ENCODE peak calls at places on chromosomes 4 and X, in nine cellular contexts. One of them, this sample, is unnamed.

GRCh38 chrX:40176256-40176978 is 78.7 kb upstream of the BCOR start:
- DNase-seq in choroid plexus epithelial cell: peak
- DNase-seq in right atrium auricular region: peak
- DNase-seq in suprapubic skin: peak
- DNase-seq in AG09309: no peak
- DNase-seq in A549: peak
- DNase-seq in CD8-positive, alpha-beta T cell: peak
- DNase-seq in uterus: peak
- DNase-seq in PC-3: peak
- DNase-seq in this sample: no peak

GRCh38 chr4:32645653-32646052 is 1925.5 kb downstream of the PCDH7 start:
- DNase-seq in choroid plexus epithelial cell: no peak
- DNase-seq in right atrium auricular region: no peak
- DNase-seq in suprapubic skin: no peak
- DNase-seq in AG09309: no peak
- DNase-seq in A549: no peak
- DNase-seq in CD8-positive, alpha-beta T cell: no peak
- DNase-seq in uterus: no peak
- DNase-seq in PC-3: no peak
- DNase-seq in this sample: no peak

GRCh38 chr4:15004701-15005301 is 2.5 kb downstream of the CPEB2 start:
- DNase-seq in choroid plexus epithelial cell: peak
- DNase-seq in right atrium auricular region: peak
- DNase-seq in suprapubic skin: peak
- DNase-seq in AG09309: no peak
- DNase-seq in A549: peak
- DNase-seq in CD8-positive, alpha-beta T cell: peak
- DNase-seq in uterus: peak
- DNase-seq in PC-3: peak
- DNase-seq in this sample: peak

GRCh38 chrX:12080265-12080664 is 58.0 kb upstream of the FRMPD4 start:
- DNase-seq in choroid plexus epithelial cell: peak
- DNase-seq in right atrium auricular region: no peak
- DNase-seq in suprapubic skin: no peak
- DNase-seq in AG09309: peak
- DNase-seq in A549: peak
- DNase-seq in CD8-positive, alpha-beta T cell: no peak
- DNase-seq in uterus: no peak
- DNase-seq in PC-3: peak
- DNase-seq in this sample: peak

GRCh38 chr4:183571350-183572076 is 66.7 kb downstream of the ING2 start:
- DNase-seq in choroid plexus epithelial cell: peak
- DNase-seq in right atrium auricular region: no peak
- DNase-seq in suprapubic skin: no peak
- DNase-seq in AG09309: no peak
- DNase-seq in A549: peak
- DNase-seq in CD8-positive, alpha-beta T cell: no peak
- DNase-seq in uterus: no peak
- DNase-seq in PC-3: peak
- DNase-seq in this sample: peak

GRCh38 chr4:169404959-169405358 is 134.2 kb upstream of the SH3RF1 start:
- DNase-seq in choroid plexus epithelial cell: peak
- DNase-seq in right atrium auricular region: no peak
- DNase-seq in suprapubic skin: no peak
- DNase-seq in AG09309: no peak
- DNase-seq in A549: peak
- DNase-seq in CD8-positive, alpha-beta T cell: no peak
- DNase-seq in uterus: no peak
- DNase-seq in PC-3: peak
- DNase-seq in this sample: peak

GRCh38 chr4:2962614-2963184 is 507 bp downstream of the NOP14 start:
- DNase-seq in choroid plexus epithelial cell: peak
- DNase-seq in right atrium auricular region: no peak
- DNase-seq in suprapubic skin: no peak
- DNase-seq in AG09309: no peak
- DNase-seq in A549: peak
- DNase-seq in CD8-positive, alpha-beta T cell: peak
- DNase-seq in uterus: no peak
- DNase-seq in PC-3: peak
- DNase-seq in this sample: peak

GRCh38 chr4:118954246-118954645 is 65.6 kb downstream of the SYNPO2 start:
- DNase-seq in choroid plexus epithelial cell: peak
- DNase-seq in right atrium auricular region: no peak
- DNase-seq in suprapubic skin: no peak
- DNase-seq in AG09309: no peak
- DNase-seq in A549: peak
- DNase-seq in CD8-positive, alpha-beta T cell: no peak
- DNase-seq in uterus: no peak
- DNase-seq in PC-3: peak
- DNase-seq in this sample: peak

GRCh38 chrX:140764401-140764919 is 54.9 kb downstream of the LINC00632 start:
- DNase-seq in choroid plexus epithelial cell: peak
- DNase-seq in right atrium auricular region: no peak
- DNase-seq in suprapubic skin: peak
- DNase-seq in AG09309: no peak
- DNase-seq in A549: peak
- DNase-seq in CD8-positive, alpha-beta T cell: no peak
- DNase-seq in uterus: peak
- DNase-seq in PC-3: peak
- DNase-seq in this sample: peak

GRCh38 chr4:177484613-177485021 is 42.4 kb upstream of the AGA start:
- DNase-seq in choroid plexus epithelial cell: peak
- DNase-seq in right atrium auricular region: no peak
- DNase-seq in suprapubic skin: no peak
- DNase-seq in AG09309: peak
- DNase-seq in A549: peak
- DNase-seq in CD8-positive, alpha-beta T cell: no peak
- DNase-seq in uterus: no peak
- DNase-seq in PC-3: peak
- DNase-seq in this sample: peak

DNA sequence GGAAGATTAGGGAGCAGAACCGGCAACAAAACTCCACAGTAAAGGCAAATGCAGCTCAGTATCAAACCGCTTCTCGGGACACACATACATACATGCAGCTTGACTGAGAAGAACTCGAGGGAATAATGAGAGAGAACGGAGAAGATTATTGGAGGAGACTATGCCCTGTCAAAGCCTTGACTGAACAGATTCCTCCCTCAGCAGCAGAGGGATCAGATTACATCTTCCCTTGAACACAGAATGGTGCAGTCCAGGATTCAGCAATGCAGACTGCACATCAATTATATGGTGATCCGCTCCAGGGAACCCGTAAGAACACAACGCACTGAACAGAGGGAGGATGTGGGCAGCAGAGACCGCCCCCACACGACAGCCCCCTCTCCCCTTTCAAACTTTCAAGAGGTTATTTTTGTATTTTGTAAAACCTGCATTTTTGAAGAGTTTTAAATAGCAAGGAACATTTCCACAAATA is 183.2 kb downstream of the FBXW7 start:
- DNase-seq in choroid plexus epithelial cell: peak
- DNase-seq in right atrium auricular region: peak
- DNase-seq in suprapubic skin: peak
- DNase-seq in AG09309: peak
- DNase-seq in A549: peak
- DNase-seq in CD8-positive, alpha-beta T cell: peak
- DNase-seq in uterus: peak
- DNase-seq in PC-3: peak
- DNase-seq in this sample: peak
- H3K4me3 ChIP-seq in choroid plexus epithelial cell: peak
- H3K4me3 ChIP-seq in right atrium auricular region: peak
- H3K4me3 ChIP-seq in suprapubic skin: peak
- H3K4me3 ChIP-seq in AG09309: peak
- H3K4me3 ChIP-seq in A549: peak
- H3K4me3 ChIP-seq in CD8-positive, alpha-beta T cell: peak
- H3K4me3 ChIP-seq in uterus: peak
- H3K4me3 ChIP-seq in PC-3: peak
- H3K4me3 ChIP-seq in this sample: peak

GRCh38 chr4:158410272-158410671 is 111.4 kb upstream of the RXFP1 start:
- DNase-seq in choroid plexus epithelial cell: peak
- DNase-seq in right atrium auricular region: no peak
- DNase-seq in suprapubic skin: no peak
- DNase-seq in AG09309: peak
- DNase-seq in A549: peak
- DNase-seq in CD8-positive, alpha-beta T cell: no peak
- DNase-seq in uterus: no peak
- DNase-seq in PC-3: peak
- DNase-seq in this sample: peak
- TF ChIP-seq CTCF in choroid plexus epithelial cell: peak
- TF ChIP-seq CTCF in right atrium auricular region: no peak
- TF ChIP-seq CTCF in suprapubic skin: no peak
- TF ChIP-seq CTCF in AG09309: peak
- TF ChIP-seq CTCF in A549: no peak
- TF ChIP-seq CTCF in CD8-positive, alpha-beta T cell: no peak
- TF ChIP-seq CTCF in uterus: no peak
- TF ChIP-seq CTCF in PC-3: peak
- TF ChIP-seq CTCF in this sample: peak

GRCh38 chr4:25658357-25658771 is 2.7 kb downstream of the SLC34A2 start:
- DNase-seq in choroid plexus epithelial cell: no peak
- DNase-seq in right atrium auricular region: no peak
- DNase-seq in suprapubic skin: no peak
- DNase-seq in AG09309: no peak
- DNase-seq in A549: no peak
- DNase-seq in CD8-positive, alpha-beta T cell: no peak
- DNase-seq in uterus: no peak
- DNase-seq in PC-3: no peak
- DNase-seq in this sample: no peak

GRCh38 chr4:25658777-25659176 is 3.1 kb downstream of the SLC34A2 start:
- DNase-seq in choroid plexus epithelial cell: no peak
- DNase-seq in right atrium auricular region: no peak
- DNase-seq in suprapubic skin: no peak
- DNase-seq in AG09309: no peak
- DNase-seq in A549: no peak
- DNase-seq in CD8-positive, alpha-beta T cell: no peak
- DNase-seq in uterus: no peak
- DNase-seq in PC-3: no peak
- DNase-seq in this sample: no peak

GRCh38 chr4:25654031-25654970 is 1.4 kb upstream of the SLC34A2 start:
- DNase-seq in choroid plexus epithelial cell: peak
- DNase-seq in right atrium auricular region: no peak
- DNase-seq in suprapubic skin: no peak
- DNase-seq in AG09309: no peak
- DNase-seq in A549: no peak
- DNase-seq in CD8-positive, alpha-beta T cell: no peak
- DNase-seq in uterus: no peak
- DNase-seq in PC-3: no peak
- DNase-seq in this sample: no peak

GRCh38 chr4:25654971-25655963 is at the start of gene SLC34A2:
- DNase-seq in choroid plexus epithelial cell: no peak
- DNase-seq in right atrium auricular region: no peak
- DNase-seq in suprapubic skin: no peak
- DNase-seq in AG09309: no peak
- DNase-seq in A549: no peak
- DNase-seq in CD8-positive, alpha-beta T cell: no peak
- DNase-seq in uterus: no peak
- DNase-seq in PC-3: no peak
- DNase-seq in this sample: no peak

DNA sequence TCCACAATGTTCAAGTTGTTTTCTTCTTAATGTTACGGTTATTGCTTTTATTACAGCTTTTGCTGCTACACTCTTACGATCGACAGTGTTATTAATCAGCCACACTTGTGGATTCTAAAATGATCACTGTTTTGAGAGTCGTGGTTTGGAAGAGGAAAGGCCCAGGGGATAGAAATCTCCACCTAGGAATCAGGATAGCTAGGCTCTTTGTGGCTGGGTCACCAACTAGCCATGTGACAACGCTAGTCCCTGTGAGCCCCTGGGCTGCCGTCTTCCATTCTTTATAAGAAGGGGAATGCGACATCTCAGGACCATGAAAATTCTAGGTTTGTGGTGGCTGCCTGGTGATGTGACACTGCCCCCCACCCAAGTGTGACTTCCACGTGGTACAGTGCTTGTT is 380 bp downstream of the SLC34A2 start:
- DNase-seq in choroid plexus epithelial cell: no peak
- DNase-seq in right atrium auricular region: no peak
- DNase-seq in suprapubic skin: no peak
- DNase-seq in AG09309: no peak
- DNase-seq in A549: no peak
- DNase-seq in CD8-positive, alpha-beta T cell: no peak
- DNase-seq in uterus: no peak
- DNase-seq in PC-3: no peak
- DNase-seq in this sample: no peak
- H3K4me3 ChIP-seq in choroid plexus epithelial cell: no peak
- H3K4me3 ChIP-seq in right atrium auricular region: no peak
- H3K4me3 ChIP-seq in suprapubic skin: peak
- H3K4me3 ChIP-seq in AG09309: no peak
- H3K4me3 ChIP-seq in A549: no peak
- H3K4me3 ChIP-seq in CD8-positive, alpha-beta T cell: no peak
- H3K4me3 ChIP-seq in uterus: no peak
- H3K4me3 ChIP-seq in PC-3: no peak
- H3K4me3 ChIP-seq in this sample: no peak

GRCh38 chrX:103363046-103363445 is 6.7 kb downstream of the TCEAL9 start:
- DNase-seq in choroid plexus epithelial cell: no peak
- DNase-seq in right atrium auricular region: no peak
- DNase-seq in suprapubic skin: no peak
- DNase-seq in AG09309: no peak
- DNase-seq in A549: no peak
- DNase-seq in CD8-positive, alpha-beta T cell: no peak
- DNase-seq in uterus: no peak
- DNase-seq in PC-3: no peak
- DNase-seq in this sample: no peak

GRCh38 chrX:103360092-103360491 is 3.8 kb downstream of the TCEAL9 start:
- DNase-seq in choroid plexus epithelial cell: no peak
- DNase-seq in right atrium auricular region: no peak
- DNase-seq in suprapubic skin: no peak
- DNase-seq in AG09309: no peak
- DNase-seq in A549: no peak
- DNase-seq in CD8-positive, alpha-beta T cell: no peak
- DNase-seq in uterus: no peak
- DNase-seq in PC-3: no peak
- DNase-seq in this sample: no peak

GRCh38 chrX:103361798-103362197 is 5.5 kb downstream of the TCEAL9 start:
- DNase-seq in choroid plexus epithelial cell: peak
- DNase-seq in right atrium auricular region: no peak
- DNase-seq in suprapubic skin: no peak
- DNase-seq in AG09309: no peak
- DNase-seq in A549: no peak
- DNase-seq in CD8-positive, alpha-beta T cell: no peak
- DNase-seq in uterus: no peak
- DNase-seq in PC-3: no peak
- DNase-seq in this sample: no peak

GRCh38 chrX:103360916-103361315 is 4.6 kb downstream of the TCEAL9 start:
- DNase-seq in choroid plexus epithelial cell: no peak
- DNase-seq in right atrium auricular region: no peak
- DNase-seq in suprapubic skin: no peak
- DNase-seq in AG09309: no peak
- DNase-seq in A549: no peak
- DNase-seq in CD8-positive, alpha-beta T cell: no peak
- DNase-seq in uterus: no peak
- DNase-seq in PC-3: no peak
- DNase-seq in this sample: no peak

DNA sequence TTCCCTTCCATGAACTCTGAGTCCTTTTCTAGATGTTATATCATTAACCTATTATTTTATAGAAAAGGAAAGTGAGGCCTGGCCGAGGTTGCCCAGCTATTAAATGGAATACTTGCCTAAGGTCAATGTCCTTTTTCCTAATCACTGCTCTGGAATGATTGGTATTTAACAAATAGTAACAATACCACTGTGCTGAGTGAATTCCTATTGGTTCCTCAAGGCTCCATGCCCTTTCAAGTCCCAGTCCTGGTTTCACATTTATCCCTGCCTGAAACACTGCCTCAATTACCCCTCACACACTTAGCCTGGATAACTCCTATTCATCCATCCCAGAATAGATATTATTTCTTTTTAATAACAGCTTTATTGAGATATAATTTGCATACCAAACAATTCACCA is 6.2 kb downstream of the TCEAL9 start:
- DNase-seq in choroid plexus epithelial cell: peak
- DNase-seq in right atrium auricular region: no peak
- DNase-seq in suprapubic skin: no peak
- DNase-seq in AG09309: no peak
- DNase-seq in A549: peak
- DNase-seq in CD8-positive, alpha-beta T cell: no peak
- DNase-seq in uterus: no peak
- DNase-seq in PC-3: peak
- DNase-seq in this sample: peak
- TF ChIP-seq CTCF in choroid plexus epithelial cell: no peak
- TF ChIP-seq CTCF in right atrium auricular region: no peak
- TF ChIP-seq CTCF in suprapubic skin: no peak
- TF ChIP-seq CTCF in AG09309: no peak
- TF ChIP-seq CTCF in A549: no peak
- TF ChIP-seq CTCF in CD8-positive, alpha-beta T cell: no peak
- TF ChIP-seq CTCF in uterus: no peak
- TF ChIP-seq CTCF in PC-3: no peak
- TF ChIP-seq CTCF in this sample: no peak

This sample was measured in AG10803.